ENCODE peak calls at places on chromosome 2, in nine cellular contexts. N, P, C, J, T, F, E, Q and I are unnamed samples.

GRCh38 chr2:224650815-224651439 is 65.2 kb downstream of the CCDC195 start:
- DNase-seq in N (no peak), P (no peak), C (no peak), J (peak; percentile 41), T (no peak), F (peak; percentile 80), E (no peak), Q (no peak), I (peak; percentile 72)

GRCh38 chr2:230944804-230945372 is 19.8 kb upstream of the GPR55 start:
- DNase-seq in N (no peak), P (no peak), C (no peak), J (peak; percentile 33), T (no peak), F (no peak), E (no peak), Q (no peak), I (no peak)

GRCh38 chr2:75716406-75716805 is 5.7 kb upstream of the GCFC2 start:
- DNase-seq in N (no peak), P (no peak), C (no peak), J (no peak), T (no peak), F (peak; percentile 16), E (no peak), Q (no peak), I (no peak)

GRCh38 chr2:97267411-97268074 is 154.6 kb downstream of the ANKRD36 start:
- DNase-seq in N (peak; percentile 59), P (peak; percentile 7), C (no peak), J (peak; percentile 39), T (no peak), F (peak; percentile 0), E (no peak), Q (no peak), I (peak; percentile 3)

GRCh38 chr2:151264157-151264835 is 2.6 kb upstream of the RBM43 start:
- DNase-seq in N (no peak), P (no peak), C (no peak), J (no peak), T (no peak), F (no peak), E (no peak), Q (no peak), I (peak; percentile 39)

GRCh38 chr2:207091175-207091574 is 74.6 kb downstream of the KLF7 start:
- DNase-seq in N (no peak), P (no peak), C (no peak), J (no peak), T (no peak), F (no peak), E (no peak), Q (no peak), I (no peak)

GRCh38 chr2:45839388-45840251 is 188.1 kb downstream of the PRKCE start:
- DNase-seq in N (no peak), P (no peak), C (no peak), J (no peak), T (no peak), F (no peak), E (no peak), Q (peak; percentile 55), I (no peak)

GRCh38 chr2:36951030-36951518 is 15.3 kb downstream of the STRN start:
- DNase-seq in N (no peak), P (no peak), C (no peak), J (no peak), T (no peak), F (no peak), E (no peak), Q (no peak), I (no peak)

GRCh38 chr2:182372661-182373060 is 54.2 kb downstream of the PDE1A start:
- DNase-seq in N (peak; percentile 68), P (no peak), C (no peak), J (no peak), T (no peak), F (peak; percentile 74), E (no peak), Q (no peak), I (peak; percentile 56)

GRCh38 chr2:29072971-29073725 is 1.2 kb downstream of the PCARE start:
- DNase-seq in N (no peak), P (no peak), C (no peak), J (no peak), T (no peak), F (no peak), E (no peak), Q (no peak), I (no peak)

GRCh38 chr2:238344035-238344434 is 23.7 kb downstream of the TRAF3IP1 start:
- DNase-seq in N (no peak), P (no peak), C (no peak), J (no peak), T (no peak), F (no peak), E (no peak), Q (no peak), I (no peak)

GRCh38 chr2:118800736-118801135 is 46.7 kb downstream of the EN1 start:
- DNase-seq in N (no peak), P (no peak), C (no peak), J (no peak), T (no peak), F (no peak), E (no peak), Q (no peak), I (no peak)

GRCh38 chr2:161983896-161984295 is 90.1 kb downstream of the DPP4 start:
- DNase-seq in N (no peak), P (no peak), C (no peak), J (no peak), T (no peak), F (no peak), E (no peak), Q (no peak), I (no peak)

GRCh38 chr2:231162036-231162345 is 36.4 kb upstream of the ARMC9 start:
- DNase-seq in N (no peak), P (no peak), C (no peak), J (no peak), T (no peak), F (no peak), E (no peak), Q (no peak), I (peak; percentile 13)

GRCh38 chr2:239461551-239462515 is 61.0 kb upstream of the HDAC4 start:
- DNase-seq in N (no peak), P (no peak), C (no peak), J (no peak), T (no peak), F (no peak), E (no peak), Q (no peak), I (no peak)

GRCh38 chr2:159891917-159892691 is 94.1 kb upstream of the CD302 start:
- DNase-seq in N (no peak), P (peak; percentile 45), C (no peak), J (no peak), T (no peak), F (peak; percentile 58), E (no peak), Q (no peak), I (peak; percentile 22)

GRCh38 chr2:231706731-231707624 is 1.3 kb upstream of the PTMA start:
- DNase-seq in N (peak; percentile 99), P (peak; percentile 98), C (peak; percentile 94), J (peak; percentile 97), T (peak; percentile 98), F (peak; percentile 98), E (peak; percentile 88), Q (peak; percentile 97), I (peak; percentile 98)

GRCh38 chr2:151302879-151303278 is 13.4 kb upstream of the NMI start:
- DNase-seq in N (no peak), P (no peak), C (no peak), J (no peak), T (no peak), F (no peak), E (no peak), Q (no peak), I (peak; percentile 40)

GRCh38 chr2:241534293-241534692 is 24.3 kb upstream of the BOK start:
- DNase-seq in N (no peak), P (no peak), C (no peak), J (no peak), T (no peak), F (no peak), E (no peak), Q (no peak), I (no peak)

GRCh38 chr2:213228638-213229037 is 55.6 kb upstream of the SPAG16 start:
- DNase-seq in N (no peak), P (no peak), C (no peak), J (no peak), T (no peak), F (no peak), E (no peak), Q (no peak), I (no peak)

GRCh38 chr2:231947694-231948093 is 13.8 kb upstream of the DIS3L2 start:
- DNase-seq in N (no peak), P (no peak), C (no peak), J (no peak), T (no peak), F (no peak), E (no peak), Q (no peak), I (no peak)

GRCh38 chr2:10493636-10494281 is 45.6 kb upstream of the ODC1 start:
- DNase-seq in N (peak; percentile 56), P (no peak), C (peak; percentile 70), J (peak; percentile 83), T (peak; percentile 73), F (peak; percentile 72), E (peak; percentile 65), Q (no peak), I (no peak)

GRCh38 chr2:12918841-12919445 is 202.2 kb downstream of the TRIB2 start:
- DNase-seq in N (peak; percentile 94), P (no peak), C (no peak), J (no peak), T (no peak), F (no peak), E (no peak), Q (no peak), I (no peak)

GRCh38 chr2:140178224-140178623 is 1398.0 kb upstream of the NXPH2 start:
- DNase-seq in N (no peak), P (no peak), C (no peak), J (no peak), T (no peak), F (no peak), E (no peak), Q (no peak), I (no peak)

GRCh38 chr2:128638311-128638710 is 319.6 kb upstream of the HS6ST1 start:
- DNase-seq in N (peak; percentile 58), P (peak; percentile 60), C (no peak), J (no peak), T (no peak), F (no peak), E (no peak), Q (peak; percentile 54), I (no peak)

GRCh38 chr2:191740016-191740419 is 62.1 kb downstream of the NABP1 start:
- DNase-seq in N (no peak), P (no peak), C (peak; percentile 29), J (no peak), T (peak; percentile 22), F (no peak), E (no peak), Q (no peak), I (no peak)

GRCh38 chr2:62505649-62506420 is at the start of gene TMEM17:
- DNase-seq in N (peak; percentile 91), P (peak; percentile 96), C (no peak), J (no peak), T (no peak), F (peak; percentile 75), E (peak; percentile 60), Q (peak; percentile 98), I (peak; percentile 93)

GRCh38 chr2:39743170-39743851 is 35.7 kb downstream of the THUMPD2 start:
- DNase-seq in N (no peak), P (peak; percentile 81), C (no peak), J (no peak), T (no peak), F (no peak), E (no peak), Q (no peak), I (no peak)